ENCODE peak calls at places on chromosomes 5 and 9, in five cellular contexts. One of them, this sample, is unnamed.

GRCh38 chr9:104866186-104866585 is 61.8 kb downstream of the ABCA1 start:
- DNase-seq in amygdala: no peak
- DNase-seq in AG09309: no peak
- DNase-seq in left lung: no peak
- DNase-seq in central memory CD8-positive, alpha-beta T cell: no peak
- DNase-seq in this sample: no peak

GRCh38 chr5:179414459-179415215 is 69.4 kb upstream of the ADAMTS2 start:
- DNase-seq in central memory CD8-positive, alpha-beta T cell: no peak
- DNase-seq in AG09309: no peak
- DNase-seq in left lung: no peak
- DNase-seq in amygdala: no peak
- DNase-seq in this sample: no peak

GRCh38 chr9:138049085-138049778 is 171.7 kb downstream of the CACNA1B start:
- DNase-seq in amygdala: no peak
- DNase-seq in central memory CD8-positive, alpha-beta T cell: no peak
- DNase-seq in left lung: no peak
- DNase-seq in AG09309: no peak
- DNase-seq in this sample: no peak

GRCh38 chr5:140245926-140246325 is 57.0 kb downstream of the PFDN1 start:
- DNase-seq in AG09309: no peak
- DNase-seq in amygdala: no peak
- DNase-seq in left lung: no peak
- DNase-seq in central memory CD8-positive, alpha-beta T cell: no peak
- DNase-seq in this sample: no peak

GRCh38 chr5:86757824-86758223 is 140.1 kb downstream of the COX7C start:
- DNase-seq in left lung: no peak
- DNase-seq in amygdala: no peak
- DNase-seq in central memory CD8-positive, alpha-beta T cell: no peak
- DNase-seq in AG09309: no peak
- DNase-seq in this sample: no peak

GRCh38 chr9:128142061-128142460 is 7.2 kb upstream of the LCN2 start:
- DNase-seq in left lung: no peak
- DNase-seq in AG09309: no peak
- DNase-seq in amygdala: no peak
- DNase-seq in central memory CD8-positive, alpha-beta T cell: no peak
- DNase-seq in this sample: no peak

GRCh38 chr5:62143268-62144229 is 162.5 kb upstream of the KIF2A start:
- DNase-seq in central memory CD8-positive, alpha-beta T cell: no peak
- DNase-seq in amygdala: no peak
- DNase-seq in AG09309: peak; percentile 8
- DNase-seq in left lung: no peak
- DNase-seq in this sample: no peak

GRCh38 chr9:18437315-18438200 is 36.4 kb upstream of the ADAMTSL1 start:
- DNase-seq in left lung: no peak
- DNase-seq in AG09309: no peak
- DNase-seq in amygdala: no peak
- DNase-seq in central memory CD8-positive, alpha-beta T cell: no peak
- DNase-seq in this sample: no peak

GRCh38 chr5:76180817-76181805 is 97.9 kb downstream of the SV2C start:
- DNase-seq in amygdala: no peak
- DNase-seq in left lung: no peak
- DNase-seq in central memory CD8-positive, alpha-beta T cell: no peak
- DNase-seq in AG09309: no peak
- DNase-seq in this sample: no peak

GRCh38 chr5:122312670-122312988 is 592 bp downstream of the SNCAIP start:
- DNase-seq in amygdala: no peak
- DNase-seq in central memory CD8-positive, alpha-beta T cell: no peak
- DNase-seq in AG09309: no peak
- DNase-seq in left lung: peak; percentile 35
- DNase-seq in this sample: no peak

GRCh38 chr9:133600747-133601146 is 8.4 kb downstream of the FAM163B start:
- DNase-seq in left lung: no peak
- DNase-seq in amygdala: no peak
- DNase-seq in AG09309: no peak
- DNase-seq in central memory CD8-positive, alpha-beta T cell: no peak
- DNase-seq in this sample: no peak

GRCh38 chr9:130991227-130992058 is 17.5 kb upstream of the LAMC3 start:
- DNase-seq in amygdala: no peak
- DNase-seq in left lung: no peak
- DNase-seq in central memory CD8-positive, alpha-beta T cell: no peak
- DNase-seq in AG09309: no peak
- DNase-seq in this sample: no peak